ENCODE peak calls at places on chromosomes 6 and 20, in ten cellular contexts. Z, V, U, S, I, A, K, N, C and P are unnamed samples.

GRCh38 chr20:39823239-39823638 is 861.1 kb downstream of the DHX35 start:
- DNase-seq in Z (no peak), V (no peak), U (peak), S (no peak), I (no peak), A (no peak), K (peak), N (peak), C (no peak), P (no peak)

GRCh38 chr6:157611406-157611805 is 211.6 kb upstream of the SNX9 start:
- DNase-seq in Z (no peak), V (no peak), U (no peak), S (no peak), I (no peak), A (no peak), K (no peak), N (no peak), C (no peak), P (no peak)

GRCh38 chr6:111724505-111724904 is 118.8 kb upstream of the TRAF3IP2 start:
- DNase-seq in Z (no peak), V (no peak), U (no peak), S (no peak), I (peak), A (no peak), K (no peak), N (no peak), C (no peak), P (no peak)

GRCh38 chr6:74638467-74638866 is 567.4 kb downstream of the COL12A1 start:
- DNase-seq in Z (no peak), V (no peak), U (no peak), S (no peak), I (no peak), A (no peak), K (peak), N (no peak), C (no peak), P (no peak)

GRCh38 chr6:109484161-109484560 is 1.1 kb upstream of the ZBTB24 start:
- DNase-seq in Z (no peak), V (no peak), U (no peak), S (no peak), I (no peak), A (no peak), K (peak), N (no peak), C (no peak), P (no peak)

GRCh38 chr20:48456361-48457184 is 371.2 kb downstream of the PREX1 start:
- DNase-seq in Z (no peak), V (no peak), U (no peak), S (no peak), I (peak), A (no peak), K (no peak), N (no peak), C (peak), P (no peak)

GRCh38 chr6:106790935-106791334 is 161.6 kb downstream of the QRSL1 start:
- DNase-seq in Z (no peak), V (no peak), U (no peak), S (peak), I (no peak), A (no peak), K (no peak), N (no peak), C (no peak), P (no peak)

GRCh38 chr6:29230666-29231065 is 60.0 kb downstream of the OR2J2 start:
- DNase-seq in Z (no peak), V (no peak), U (no peak), S (no peak), I (no peak), A (no peak), K (no peak), N (no peak), C (no peak), P (no peak)

GRCh38 chr20:35663813-35664543 is 722 bp downstream of the CPNE1 start:
- DNase-seq in Z (peak), V (no peak), U (no peak), S (peak), I (peak), A (no peak), K (peak), N (no peak), C (peak), P (no peak)

GRCh38 chr20:34190262-34190661 is 51.0 kb upstream of the ASIP start:
- DNase-seq in Z (no peak), V (no peak), U (no peak), S (no peak), I (no peak), A (no peak), K (peak), N (no peak), C (no peak), P (no peak)

GRCh38 chr6:38058022-38058421 is 238.5 kb downstream of the ZFAND3 start:
- DNase-seq in Z (no peak), V (no peak), U (peak), S (no peak), I (no peak), A (peak), K (peak), N (no peak), C (no peak), P (peak)

GRCh38 chr6:138555294-138555988 is 56.1 kb upstream of the NHSL1 start:
- DNase-seq in Z (no peak), V (no peak), U (no peak), S (no peak), I (no peak), A (no peak), K (peak), N (no peak), C (no peak), P (no peak)

GRCh38 chr6:156953478-156954146 is 176.4 kb downstream of the ARID1B start:
- DNase-seq in Z (peak), V (no peak), U (peak), S (peak), I (no peak), A (peak), K (peak), N (no peak), C (no peak), P (no peak)

GRCh38 chr6:56246941-56247653 is at the start of gene COL21A1:
- DNase-seq in Z (peak), V (no peak), U (no peak), S (peak), I (no peak), A (no peak), K (peak), N (peak), C (peak), P (no peak)

GRCh38 chr6:118886641-118887040 is 7.3 kb upstream of the ASF1A start:
- DNase-seq in Z (no peak), V (no peak), U (no peak), S (no peak), I (no peak), A (no peak), K (no peak), N (no peak), C (no peak), P (no peak)

GRCh38 chr6:161429921-161430490 is 156.1 kb upstream of the AGPAT4 start:
- DNase-seq in Z (no peak), V (no peak), U (no peak), S (peak), I (no peak), A (no peak), K (peak), N (no peak), C (no peak), P (no peak)

GRCh38 chr6:40674170-40674569 is 87.0 kb upstream of the LRFN2 start:
- DNase-seq in Z (no peak), V (no peak), U (no peak), S (no peak), I (no peak), A (no peak), K (peak), N (no peak), C (no peak), P (no peak)

GRCh38 chr6:123803862-123804681 is at the start of gene NKAIN2:
- DNase-seq in Z (peak), V (no peak), U (no peak), S (no peak), I (no peak), A (no peak), K (peak), N (peak), C (peak), P (no peak)

GRCh38 chr6:110816677-110817076 is 1.4 kb upstream of the CDK19 start:
- DNase-seq in Z (no peak), V (no peak), U (no peak), S (no peak), I (no peak), A (no peak), K (no peak), N (no peak), C (no peak), P (no peak)

GRCh38 chr6:130161627-130162404 is 60.9 kb downstream of the SAMD3 start:
- DNase-seq in Z (no peak), V (no peak), U (no peak), S (no peak), I (no peak), A (peak), K (no peak), N (no peak), C (no peak), P (no peak)

GRCh38 chr6:35302604-35303218 is 5.1 kb downstream of the DEF6 start:
- DNase-seq in Z (no peak), V (no peak), U (no peak), S (no peak), I (peak), A (no peak), K (peak), N (peak), C (no peak), P (no peak)

GRCh38 chr6:27472617-27473400 is at the start of gene ZNF184:
- DNase-seq in Z (peak), V (peak), U (peak), S (peak), I (peak), A (peak), K (peak), N (peak), C (peak), P (peak)
- TF ChIP-seq CTCF in Z (no peak), V (no peak), U (no peak), S (no peak), I (no peak), A (peak), K (no peak), N (no peak), C (no peak), P (no peak)

DNA sequence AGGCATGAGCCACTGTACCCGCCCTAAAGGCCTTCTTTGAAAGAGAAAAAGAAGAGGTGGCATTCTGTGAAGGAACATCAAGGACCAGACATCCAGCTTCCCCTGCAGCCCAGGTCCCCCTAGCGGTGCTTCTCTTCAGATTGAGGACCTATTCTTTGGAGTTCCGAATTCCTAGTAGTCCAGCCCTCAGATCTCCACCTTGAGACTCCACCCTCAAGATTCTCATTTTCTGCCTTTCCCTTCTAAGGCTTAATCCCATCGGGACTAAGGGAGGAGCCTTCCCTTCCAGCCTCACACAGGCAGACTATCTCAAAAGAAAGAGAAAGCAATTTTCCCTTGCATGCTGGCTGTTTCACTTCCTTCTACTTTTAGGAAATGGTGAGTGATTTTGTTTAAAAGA is 32.5 kb downstream of the MUC22 start:
- DNase-seq in Z (peak), V (no peak), U (no peak), S (peak), I (no peak), A (no peak), K (peak), N (no peak), C (peak), P (no peak)
- TF ChIP-seq CTCF in Z (peak), V (no peak), U (peak), S (peak), I (peak), A (peak), K (peak), N (peak), C (peak), P (peak)

GRCh38 chr20:11271319-11271718 is 597.5 kb upstream of the JAG1 start:
- DNase-seq in Z (no peak), V (no peak), U (no peak), S (no peak), I (no peak), A (no peak), K (no peak), N (no peak), C (peak), P (no peak)
- TF ChIP-seq CTCF in Z (peak), V (no peak), U (no peak), S (no peak), I (no peak), A (no peak), K (no peak), N (no peak), C (peak), P (no peak)

GRCh38 chr6:69069881-69070280 is 434.8 kb downstream of the ADGRB3 start:
- DNase-seq in Z (no peak), V (no peak), U (no peak), S (no peak), I (no peak), A (no peak), K (peak), N (no peak), C (no peak), P (no peak)
- TF ChIP-seq CTCF in Z (no peak), V (no peak), U (no peak), S (no peak), I (no peak), A (no peak), K (no peak), N (no peak), C (no peak), P (no peak)

GRCh38 chr6:88964509-88964908 is 1.1 kb upstream of the RNGTT start:
- DNase-seq in Z (no peak), V (no peak), U (no peak), S (no peak), I (no peak), A (no peak), K (no peak), N (no peak), C (no peak), P (no peak)

GRCh38 chr6:88958842-88959241 is 4.6 kb downstream of the RNGTT start:
- DNase-seq in Z (no peak), V (no peak), U (no peak), S (no peak), I (no peak), A (no peak), K (no peak), N (no peak), C (no peak), P (no peak)

GRCh38 chr6:88965691-88966090 is 2.3 kb upstream of the RNGTT start:
- DNase-seq in Z (no peak), V (no peak), U (no peak), S (no peak), I (no peak), A (no peak), K (no peak), N (no peak), C (no peak), P (no peak)

GRCh38 chr6:88967891-88968290 is 4.5 kb upstream of the RNGTT start:
- DNase-seq in Z (no peak), V (no peak), U (no peak), S (no peak), I (no peak), A (no peak), K (no peak), N (no peak), C (no peak), P (no peak)

GRCh38 chr6:88963139-88964090 is at the start of gene RNGTT:
- DNase-seq in Z (peak), V (peak), U (peak), S (peak), I (peak), A (peak), K (peak), N (peak), C (peak), P (peak)
- TF ChIP-seq CTCF in Z (no peak), V (no peak), U (no peak), S (no peak), I (no peak), A (no peak), K (no peak), N (no peak), C (no peak), P (no peak)